ENCODE peak calls at places on chromosomes 16 and 17, in nine cellular contexts. H is stimulated activated CD8-positive, alpha-beta memory T cell treated with anti-CD3 and anti-CD28 coated beads, Interleukin-15, amount 100 ng/mL, for 24 hours; I is ELF-1; Z is choroid plexus epithelial cell; X is HCEC 1CT; G is T-helper 2 cell; U is NCI-H2081; M is ureter; E is T-helper 1 cell. A is an unnamed sample.

GRCh38 chr16:82070656-82071369 is 35.8 kb downstream of the HSD17B2 start:
- DNase-seq in H (no peak), I (no peak), Z (peak), X (peak), G (no peak), U (no peak), M (no peak), E (no peak), A (no peak)

GRCh38 chr17:2084766-2085647 is 30.1 kb downstream of the HIC1 start:
- DNase-seq in H (no peak), I (no peak), Z (peak), X (peak), G (no peak), U (no peak), M (peak), E (no peak), A (no peak)

GRCh38 chr16:19710191-19710908 is 7.7 kb downstream of the KNOP1 start:
- DNase-seq in H (no peak), I (peak), Z (no peak), X (no peak), G (no peak), U (no peak), M (no peak), E (no peak), A (no peak)

GRCh38 chr17:42928714-42929496 is 28.3 kb downstream of the G6PC1 start:
- DNase-seq in H (no peak), I (peak), Z (peak), X (peak), G (no peak), U (peak), M (peak), E (no peak), A (no peak)

GRCh38 chr17:16440814-16441629 is 25.7 kb downstream of the TRPV2 start:
- DNase-seq in H (no peak), I (no peak), Z (no peak), X (no peak), G (no peak), U (no peak), M (no peak), E (no peak), A (no peak)

GRCh38 chr17:19781488-19782458 is 33.7 kb upstream of the ALDH3A1 start:
- DNase-seq in H (no peak), I (no peak), Z (no peak), X (no peak), G (no peak), U (no peak), M (no peak), E (no peak), A (no peak)

GRCh38 chr16:64304376-64304775 is 817.5 kb downstream of the CDH11 start:
- DNase-seq in H (no peak), I (no peak), Z (no peak), X (no peak), G (no peak), U (no peak), M (no peak), E (no peak), A (no peak)

GRCh38 chr16:60107467-60107866 is 1373.4 kb upstream of the GOT2 start:
- DNase-seq in H (no peak), I (no peak), Z (peak), X (no peak), G (no peak), U (no peak), M (no peak), E (no peak), A (no peak)

GRCh38 chr16:74563828-74564263 is 43.1 kb downstream of the GLG1 start:
- DNase-seq in H (no peak), I (no peak), Z (peak), X (peak), G (no peak), U (no peak), M (no peak), E (no peak), A (no peak)

GRCh38 chr17:50808413-50808812 is 27.0 kb upstream of the WFIKKN2 start:
- DNase-seq in H (no peak), I (no peak), Z (no peak), X (no peak), G (no peak), U (no peak), M (no peak), E (no peak), A (no peak)

GRCh38 chr17:42783062-42783777 is 2.8 kb downstream of the WNK4 start:
- DNase-seq in H (no peak), I (peak), Z (peak), X (peak), G (no peak), U (no peak), M (no peak), E (no peak), A (no peak)

GRCh38 chr17:78390241-78391050 is 12.0 kb downstream of the PGS1 start:
- DNase-seq in H (no peak), I (peak), Z (peak), X (peak), G (no peak), U (no peak), M (no peak), E (no peak), A (no peak)

GRCh38 chr17:35666967-35667552 is 64.4 kb upstream of the RASL10B start:
- DNase-seq in H (no peak), I (no peak), Z (peak), X (no peak), G (no peak), U (no peak), M (no peak), E (no peak), A (no peak)

GRCh38 chr17:65023791-65024190 is 32.7 kb downstream of the GNA13 start:
- DNase-seq in H (no peak), I (no peak), Z (no peak), X (no peak), G (no peak), U (no peak), M (no peak), E (no peak), A (no peak)

GRCh38 chr16:74562117-74562516 is 44.8 kb downstream of the GLG1 start:
- DNase-seq in H (no peak), I (no peak), Z (no peak), X (no peak), G (no peak), U (no peak), M (no peak), E (no peak), A (no peak)

GRCh38 chr17:55149485-55149884 is 115.3 kb upstream of the HLF start:
- DNase-seq in H (no peak), I (no peak), Z (no peak), X (no peak), G (no peak), U (no peak), M (no peak), E (no peak), A (no peak)

GRCh38 chr17:30274887-30275286 is 16.9 kb downstream of the BLMH start:
- DNase-seq in H (no peak), I (no peak), Z (no peak), X (no peak), G (no peak), U (no peak), M (no peak), E (no peak), A (no peak)

GRCh38 chr16:81415757-81416156 is 28.9 kb upstream of the CMIP start:
- DNase-seq in H (no peak), I (peak), Z (no peak), X (no peak), G (no peak), U (no peak), M (no peak), E (no peak), A (no peak)

GRCh38 chr17:13640559-13640958 is 38.8 kb upstream of the HS3ST3A1 start:
- DNase-seq in H (no peak), I (peak), Z (no peak), X (no peak), G (no peak), U (no peak), M (no peak), E (no peak), A (no peak)

GRCh38 chr17:40323731-40324650 is 15.0 kb downstream of the RARA start:
- DNase-seq in H (no peak), I (no peak), Z (no peak), X (peak), G (peak), U (no peak), M (no peak), E (peak), A (peak)

GRCh38 chr16:80259289-80259805 is 281.4 kb upstream of the DYNLRB2 start:
- DNase-seq in H (no peak), I (no peak), Z (no peak), X (no peak), G (no peak), U (no peak), M (no peak), E (no peak), A (no peak)

GRCh38 chr17:5516060-5516792 is 29.9 kb downstream of the MIS12 start:
- DNase-seq in H (no peak), I (peak), Z (peak), X (peak), G (no peak), U (no peak), M (no peak), E (no peak), A (no peak)

GRCh38 chr17:72150632-72151460 is 30.0 kb downstream of the SOX9 start:
- DNase-seq in H (no peak), I (peak), Z (no peak), X (no peak), G (no peak), U (no peak), M (no peak), E (no peak), A (no peak)

A was measured in central memory CD8-positive, alpha-beta T cell.